ENCODE peak calls at places on chromosomes 12 and 14, in four cellular contexts. One of them, this sample, is unnamed.

GRCh38 chr12:93616584-93617101 is 44.2 kb downstream of the SOCS2 start:
- ATAC-seq in body of pancreas: no peak
- ATAC-seq in DND-41: no peak
- ATAC-seq in upper lobe of right lung: peak
- ATAC-seq in this sample: no peak

GRCh38 chr14:96178674-96179321 is 25.8 kb upstream of the BDKRB2 start:
- ATAC-seq in body of pancreas: no peak
- ATAC-seq in DND-41: no peak
- ATAC-seq in upper lobe of right lung: no peak
- ATAC-seq in this sample: no peak

GRCh38 chr14:100693877-100694578 is 32.7 kb upstream of the DLK1 start:
- ATAC-seq in body of pancreas: no peak
- ATAC-seq in DND-41: no peak
- ATAC-seq in upper lobe of right lung: no peak
- ATAC-seq in this sample: no peak

GRCh38 chr14:60196291-60196690 is 31.1 kb upstream of the DHRS7 start:
- ATAC-seq in body of pancreas: no peak
- ATAC-seq in DND-41: peak
- ATAC-seq in upper lobe of right lung: no peak
- ATAC-seq in this sample: no peak

GRCh38 chr12:45974171-45974719 is 16.1 kb downstream of the SCAF11 start:
- ATAC-seq in body of pancreas: no peak
- ATAC-seq in DND-41: no peak
- ATAC-seq in upper lobe of right lung: no peak
- ATAC-seq in this sample: no peak

GRCh38 chr12:64889434-64890216 is 65.2 kb downstream of the TBC1D30 start:
- ATAC-seq in body of pancreas: peak
- ATAC-seq in DND-41: no peak
- ATAC-seq in upper lobe of right lung: peak
- ATAC-seq in this sample: no peak

GRCh38 chr12:127277882-127278281 is 989.1 kb upstream of the TMEM132C start:
- ATAC-seq in body of pancreas: no peak
- ATAC-seq in DND-41: no peak
- ATAC-seq in upper lobe of right lung: no peak
- ATAC-seq in this sample: no peak

GRCh38 chr12:113082486-113083148 is 26.1 kb downstream of the DTX1 start:
- ATAC-seq in body of pancreas: no peak
- ATAC-seq in DND-41: no peak
- ATAC-seq in upper lobe of right lung: no peak
- ATAC-seq in this sample: no peak

GRCh38 chr12:40013292-40013691 is 92.6 kb downstream of the SLC2A13 start:
- ATAC-seq in body of pancreas: no peak
- ATAC-seq in DND-41: no peak
- ATAC-seq in upper lobe of right lung: no peak
- ATAC-seq in this sample: no peak

GRCh38 chr14:75430106-75430505 is 2.3 kb downstream of the JDP2 start:
- ATAC-seq in body of pancreas: no peak
- ATAC-seq in DND-41: no peak
- ATAC-seq in upper lobe of right lung: peak
- ATAC-seq in this sample: peak
- H3K27ac ChIP-seq in body of pancreas: peak
- H3K27ac ChIP-seq in DND-41: no peak
- H3K27ac ChIP-seq in upper lobe of right lung: peak
- H3K27ac ChIP-seq in this sample: peak

DNA sequence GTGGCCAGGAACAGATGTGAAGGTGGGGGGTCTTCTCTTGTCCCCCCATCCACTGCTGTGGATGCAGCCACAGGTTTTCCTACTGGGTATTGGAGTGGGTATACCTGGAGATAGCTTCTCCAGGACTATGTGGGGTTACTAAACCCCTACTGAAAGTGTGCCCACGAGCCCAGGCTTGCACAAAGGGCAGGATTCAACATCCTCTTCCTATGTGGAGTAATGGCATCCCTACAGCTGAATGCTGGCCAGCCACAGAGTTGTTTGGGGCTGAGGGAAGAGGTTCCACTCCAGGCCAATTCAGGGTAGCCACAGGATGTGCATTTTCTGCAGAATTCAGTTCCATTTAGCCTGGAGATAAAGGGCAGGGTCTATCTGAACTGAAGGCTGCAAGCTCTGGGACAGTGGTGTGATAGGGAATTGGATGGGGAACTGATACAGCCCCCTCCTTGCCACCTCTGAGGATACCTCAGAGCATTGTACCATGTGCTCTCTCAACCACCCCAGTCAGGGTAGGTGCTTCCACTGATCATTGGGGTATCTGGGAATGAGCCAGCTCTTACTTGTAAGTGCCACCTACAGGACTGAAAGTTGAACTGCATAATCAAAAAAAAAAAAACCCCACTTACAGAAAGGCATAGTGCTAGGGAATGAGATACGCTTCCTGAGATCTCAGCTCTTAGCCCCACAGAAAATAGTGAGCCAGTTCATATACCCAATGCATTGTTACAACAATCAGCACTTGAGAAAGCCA is 187.1 kb downstream of the KITLG start:
- ATAC-seq in body of pancreas: no peak
- ATAC-seq in DND-41: peak
- ATAC-seq in upper lobe of right lung: peak
- ATAC-seq in this sample: no peak
- TF ChIP-seq CTCF in body of pancreas: peak
- TF ChIP-seq CTCF in DND-41: peak
- TF ChIP-seq CTCF in upper lobe of right lung: peak
- TF ChIP-seq CTCF in this sample: no peak

GRCh38 chr12:57452181-57452936 is 2.7 kb upstream of the INHBE start:
- ATAC-seq in body of pancreas: no peak
- ATAC-seq in DND-41: no peak
- ATAC-seq in upper lobe of right lung: no peak
- ATAC-seq in this sample: peak

GRCh38 chr12:57454566-57455373 is at the start of gene INHBE:
- ATAC-seq in body of pancreas: no peak
- ATAC-seq in DND-41: no peak
- ATAC-seq in upper lobe of right lung: no peak
- ATAC-seq in this sample: no peak

GRCh38 chr12:57454213-57454565 is 918 bp upstream of the INHBE start:
- ATAC-seq in body of pancreas: no peak
- ATAC-seq in DND-41: no peak
- ATAC-seq in upper lobe of right lung: no peak
- ATAC-seq in this sample: no peak

GRCh38 chr12:57451233-57451778 is 3.8 kb upstream of the INHBE start:
- ATAC-seq in body of pancreas: peak
- ATAC-seq in DND-41: no peak
- ATAC-seq in upper lobe of right lung: no peak
- ATAC-seq in this sample: no peak

DNA sequence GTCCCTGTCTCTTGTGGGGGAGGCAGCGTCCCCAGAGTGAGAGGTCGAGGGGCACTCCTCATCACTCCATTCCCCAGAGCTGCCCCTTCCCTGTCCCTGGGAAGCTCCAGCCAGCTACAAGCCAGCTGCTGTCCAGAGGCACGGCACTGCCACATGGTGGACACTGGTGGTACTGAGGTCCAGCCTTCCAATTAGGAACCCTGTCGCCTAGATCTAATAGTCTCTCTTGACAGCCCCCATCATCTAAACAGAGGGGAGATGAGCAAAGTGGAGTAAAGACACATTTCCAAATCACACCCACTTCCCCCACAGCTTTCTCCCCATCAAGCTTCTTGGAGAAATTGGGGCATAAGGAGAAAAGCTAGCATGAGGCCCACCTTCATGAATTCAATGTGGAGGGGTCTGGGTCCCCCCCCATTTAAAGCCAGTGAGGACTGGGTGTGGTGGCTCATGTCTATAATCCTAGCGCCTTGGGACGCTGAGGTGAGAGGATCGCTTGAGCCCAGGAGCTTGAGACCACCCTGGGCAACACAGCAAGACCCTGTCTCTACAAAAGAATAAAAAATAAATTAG is 2.1 kb upstream of the INHBE start:
- ATAC-seq in body of pancreas: peak
- ATAC-seq in DND-41: peak
- ATAC-seq in upper lobe of right lung: peak
- ATAC-seq in this sample: peak
- H3K27ac ChIP-seq in body of pancreas: no peak
- H3K27ac ChIP-seq in DND-41: no peak
- H3K27ac ChIP-seq in upper lobe of right lung: no peak
- H3K27ac ChIP-seq in this sample: peak

GRCh38 chr12:100827901-100828520 is 33.4 kb downstream of the ANO4 start:
- ATAC-seq in body of pancreas: peak
- ATAC-seq in DND-41: peak
- ATAC-seq in upper lobe of right lung: peak
- ATAC-seq in this sample: no peak
- TF ChIP-seq CTCF in body of pancreas: peak
- TF ChIP-seq CTCF in DND-41: peak
- TF ChIP-seq CTCF in upper lobe of right lung: peak
- TF ChIP-seq CTCF in this sample: peak

DNA sequence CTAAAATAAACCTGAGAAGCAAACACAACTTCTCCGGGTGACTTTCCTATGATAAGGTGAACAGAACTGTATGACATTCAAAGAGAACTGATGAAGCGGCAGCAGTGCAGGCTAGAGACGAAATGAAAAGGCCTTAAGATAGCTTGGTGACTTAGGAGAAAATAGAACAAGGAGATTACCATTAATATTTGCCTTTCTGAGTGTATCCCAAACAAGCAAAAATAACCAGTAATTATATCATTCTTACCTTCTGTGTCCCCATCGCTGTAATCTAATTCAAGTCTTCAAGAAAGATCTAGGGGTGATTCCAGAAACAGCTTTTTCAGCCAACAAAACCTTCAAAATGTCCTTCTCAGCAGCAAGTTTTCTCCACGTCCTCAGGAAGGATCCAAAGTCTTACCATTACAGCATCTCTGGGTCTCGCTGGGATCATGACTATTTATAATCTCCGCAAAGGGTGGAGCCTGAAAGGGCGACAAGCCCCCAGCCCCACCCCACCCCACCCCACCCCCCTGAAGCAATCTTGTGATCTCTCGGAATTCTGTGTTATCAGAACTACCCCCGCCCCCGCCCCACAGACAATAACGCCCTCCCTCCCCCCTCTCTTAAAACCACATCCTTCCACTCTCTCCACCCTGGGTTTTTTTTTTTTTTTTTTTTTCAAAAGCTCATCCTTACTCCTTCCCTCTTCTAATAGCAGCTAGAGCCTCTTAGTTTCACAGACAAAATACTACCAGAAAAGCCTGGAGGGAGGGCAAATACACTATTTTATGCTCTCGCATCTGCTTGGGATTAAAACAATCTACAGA is at the start of gene SLC2A3:
- ATAC-seq in body of pancreas: peak
- ATAC-seq in DND-41: peak
- ATAC-seq in upper lobe of right lung: peak
- ATAC-seq in this sample: peak
- H3K27ac ChIP-seq in body of pancreas: no peak
- H3K27ac ChIP-seq in DND-41: peak
- H3K27ac ChIP-seq in upper lobe of right lung: peak
- H3K27ac ChIP-seq in this sample: peak

DNA sequence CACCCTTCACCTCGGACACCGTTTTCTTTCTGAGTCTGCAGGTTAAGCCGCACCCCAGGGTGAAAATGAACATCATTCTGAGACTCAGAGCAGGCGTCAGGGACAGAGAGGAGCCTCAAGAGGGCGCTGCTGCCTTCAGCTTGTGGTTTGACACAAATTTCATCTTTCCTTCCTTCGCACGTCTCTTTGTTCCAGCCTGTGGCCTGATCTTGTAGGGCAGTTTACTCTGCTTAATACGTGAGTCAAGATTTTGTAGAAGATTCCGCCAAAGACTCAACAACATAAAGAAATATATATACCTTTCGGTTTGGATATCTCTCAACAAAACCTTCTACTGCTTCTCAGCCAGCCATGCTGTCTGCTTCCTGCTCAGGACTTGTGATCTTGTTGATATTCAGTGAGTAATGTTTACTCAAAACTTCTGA is 329.3 kb upstream of the OR4E1 start:
- ATAC-seq in body of pancreas: no peak
- ATAC-seq in DND-41: peak
- ATAC-seq in upper lobe of right lung: peak
- ATAC-seq in this sample: no peak
- TF ChIP-seq CTCF in body of pancreas: no peak
- TF ChIP-seq CTCF in DND-41: peak
- TF ChIP-seq CTCF in upper lobe of right lung: peak
- TF ChIP-seq CTCF in this sample: peak

GRCh38 chr12:92470608-92471021 is 232.2 kb upstream of the PLEKHG7 start:
- ATAC-seq in body of pancreas: no peak
- ATAC-seq in DND-41: no peak
- ATAC-seq in upper lobe of right lung: no peak
- ATAC-seq in this sample: no peak

GRCh38 chr12:92466391-92467305 is 236.1 kb upstream of the PLEKHG7 start:
- ATAC-seq in body of pancreas: peak
- ATAC-seq in DND-41: no peak
- ATAC-seq in upper lobe of right lung: peak
- ATAC-seq in this sample: peak

GRCh38 chr12:92469837-92470236 is 233.0 kb upstream of the PLEKHG7 start:
- ATAC-seq in body of pancreas: no peak
- ATAC-seq in DND-41: no peak
- ATAC-seq in upper lobe of right lung: peak
- ATAC-seq in this sample: no peak

GRCh38 chr12:92467886-92468285 is 234.9 kb upstream of the PLEKHG7 start:
- ATAC-seq in body of pancreas: no peak
- ATAC-seq in DND-41: no peak
- ATAC-seq in upper lobe of right lung: no peak
- ATAC-seq in this sample: no peak

DNA sequence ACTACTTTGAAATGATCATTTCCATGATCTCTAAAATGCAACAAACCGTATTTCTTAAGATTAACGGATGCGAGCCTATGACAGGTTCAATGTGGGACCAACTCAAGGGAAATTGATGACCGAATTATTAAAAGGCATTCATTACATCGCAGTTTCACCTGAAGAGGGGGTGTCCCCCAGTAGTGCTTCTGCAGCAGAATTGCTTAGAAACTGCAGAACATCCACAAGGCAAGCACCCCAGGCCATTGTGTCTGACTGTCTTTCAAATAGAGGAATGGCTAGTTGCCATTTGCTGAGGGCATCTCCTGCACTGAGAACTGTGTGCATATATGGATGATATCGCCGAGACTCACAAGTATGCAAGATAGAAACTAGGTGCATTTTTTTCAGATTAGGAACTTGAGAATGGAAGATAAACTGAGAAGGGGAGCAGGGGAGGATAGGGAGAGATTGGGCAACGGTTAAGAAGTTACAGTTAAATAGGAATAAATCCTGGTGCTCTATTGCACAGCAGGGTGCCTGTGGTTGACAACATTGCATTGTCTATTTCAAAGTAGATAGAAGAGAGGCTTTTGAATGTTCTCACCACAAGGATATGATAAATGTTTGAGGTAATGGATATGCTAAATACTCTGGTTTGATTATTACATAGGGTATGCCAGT is 234.3 kb upstream of the PLEKHG7 start:
- ATAC-seq in body of pancreas: no peak
- ATAC-seq in DND-41: peak
- ATAC-seq in upper lobe of right lung: no peak
- ATAC-seq in this sample: no peak
- H3K27ac ChIP-seq in body of pancreas: no peak
- H3K27ac ChIP-seq in DND-41: peak
- H3K27ac ChIP-seq in upper lobe of right lung: no peak
- H3K27ac ChIP-seq in this sample: no peak

This sample was measured in gastroesophageal sphincter.